ENCODE peak calls at places on chromosomes 3 and 15, in six cellular contexts. N is psoas muscle, B is heart left ventricle, M is DND-41, Q is fibroblast of lung, R is cardiac muscle cell. S is an unnamed sample.
A peak's percentile ranks its signal among the peaks of the same experiment; 100 is the strongest.

GRCh38 chr3:52339612-52340011 is 23.5 kb downstream of the DNAH1 start:
- DNase-seq in R (peak; percentile 77), Q (peak; percentile 91), N (no peak), M (peak; percentile 57), B (peak; percentile 35), S (no peak)

GRCh38 chr3:186427627-186428026 is 65.6 kb upstream of the DGKG start:
- DNase-seq in Q (peak; percentile 47), R (peak; percentile 82), M (no peak), N (no peak), B (peak; percentile 58), S (no peak)

GRCh38 chr3:52614689-52615088 is 71.0 kb downstream of the PBRM1 start:
- DNase-seq in Q (peak; percentile 24), M (no peak), N (no peak), R (no peak), B (no peak), S (no peak)

GRCh38 chr15:90839187-90840071 is 29.0 kb upstream of the FURIN start:
- DNase-seq in B (no peak), M (no peak), Q (no peak), N (no peak), R (no peak), S (no peak)

GRCh38 chr15:66287461-66288055 is 5.8 kb upstream of the DIS3L start:
- DNase-seq in N (no peak), R (peak; percentile 26), B (no peak), M (no peak), Q (peak; percentile 50), S (no peak)

GRCh38 chr3:7913283-7913682 is 588.3 kb upstream of the LMCD1 start:
- DNase-seq in Q (no peak), M (no peak), R (no peak), B (no peak), N (no peak), S (no peak)

GRCh38 chr3:9916734-9917680 is at the start of gene IL17RC:
- DNase-seq in R (peak; percentile 85), M (peak; percentile 63), N (peak; percentile 88), B (peak; percentile 89), Q (peak; percentile 82), S (peak; percentile 90)

GRCh38 chr15:89335289-89336041 is 841 bp upstream of the POLG start:
- DNase-seq in M (peak; percentile 89), Q (no peak), R (peak; percentile 40), N (no peak), B (no peak), S (no peak)

GRCh38 chr3:21094686-21095085 is 656.3 kb downstream of the ZNF385D start:
- DNase-seq in B (no peak), Q (no peak), R (no peak), M (no peak), N (no peak), S (no peak)

GRCh38 chr3:197302696-197303341 is 4.4 kb upstream of the DLG1 start:
- DNase-seq in Q (no peak), N (no peak), B (no peak), R (no peak), M (no peak), S (no peak)

GRCh38 chr3:175591375-175591774 is 732.2 kb downstream of the NAALADL2 start:
- DNase-seq in M (no peak), N (no peak), R (no peak), B (no peak), Q (no peak), S (no peak)

GRCh38 chr3:140011086-140011485 is 76.1 kb downstream of the CLSTN2 start:
- DNase-seq in M (no peak), Q (no peak), R (no peak), N (no peak), B (no peak), S (no peak)

GRCh38 chr15:35540885-35541284 is 5.1 kb downstream of the DPH6 start:
- DNase-seq in N (no peak), Q (peak; percentile 76), B (no peak), R (no peak), M (no peak), S (no peak)

GRCh38 chr3:113829576-113830354 is 8.8 kb upstream of the GRAMD1C start:
- DNase-seq in B (no peak), M (no peak), R (no peak), N (no peak), Q (peak; percentile 75), S (no peak)

GRCh38 chr15:65791335-65792129 is 561 bp downstream of the DENND4A start:
- DNase-seq in N (peak; percentile 71), R (peak; percentile 76), M (peak; percentile 58), Q (peak; percentile 24), B (peak; percentile 65), S (peak; percentile 74)

GRCh38 chr15:70302360-70302759 is 204.6 kb upstream of the TLE3 start:
- DNase-seq in N (no peak), M (no peak), Q (no peak), B (no peak), R (no peak), S (no peak)

GRCh38 chr3:44568561-44568960 is 13.6 kb downstream of the ZKSCAN7 start:
- DNase-seq in B (no peak), Q (peak; percentile 17), R (no peak), N (no peak), M (no peak), S (no peak)

GRCh38 chr15:83305696-83306291 is 21.3 kb upstream of the BNC1 start:
- DNase-seq in N (no peak), B (no peak), R (peak; percentile 23), Q (no peak), M (no peak), S (no peak)

GRCh38 chr15:60905587-60905986 is 323.5 kb downstream of the RORA start:
- DNase-seq in M (no peak), R (no peak), N (no peak), Q (no peak), B (no peak), S (no peak)

GRCh38 chr15:44414001-44414400 is 13.4 kb upstream of the CTDSPL2 start:
- DNase-seq in N (no peak), B (no peak), Q (no peak), R (no peak), M (no peak), S (no peak)

GRCh38 chr3:99505646-99506269 is 132.6 kb upstream of the COL8A1 start:
- DNase-seq in R (no peak), M (no peak), Q (peak; percentile 82), B (peak; percentile 25), N (peak; percentile 33), S (peak; percentile 15)

DNA sequence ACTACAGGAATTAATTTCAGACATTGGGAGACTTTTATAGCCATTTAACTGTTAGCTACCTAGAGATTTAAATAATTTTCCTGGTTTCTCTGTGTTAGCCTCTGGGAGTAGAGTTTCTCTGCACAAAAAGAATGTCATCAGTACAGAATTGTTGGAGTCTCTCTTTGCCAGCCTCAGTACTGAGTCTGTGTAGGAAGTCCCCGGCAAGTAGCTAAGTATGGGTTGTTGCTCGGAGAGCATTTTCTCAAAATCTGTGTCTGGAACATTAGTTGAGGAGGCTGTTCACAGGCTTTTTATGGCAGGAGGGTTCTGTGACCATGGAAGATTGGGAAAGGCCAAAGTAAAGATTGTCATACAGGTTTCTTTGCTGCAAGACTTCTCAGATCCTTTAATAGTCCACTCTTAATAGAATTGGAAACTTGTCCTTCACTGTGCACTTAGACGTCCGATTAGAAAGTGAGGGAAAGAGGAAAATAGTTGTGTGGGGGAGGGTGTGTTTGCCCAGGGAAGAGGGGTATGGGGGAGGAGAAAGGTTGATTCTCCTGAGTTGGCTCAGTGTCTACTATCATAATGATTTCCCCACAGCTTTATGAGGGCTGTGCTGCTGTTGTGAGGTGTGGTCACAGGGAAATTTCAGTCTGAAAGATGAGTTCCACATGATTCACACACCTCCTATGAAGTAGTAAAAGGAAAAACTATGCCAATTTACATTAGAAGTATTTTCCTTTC is 207.1 kb downstream of the PTPRG start:
- DNase-seq in N (no peak), B (no peak), Q (no peak), R (no peak), M (no peak), S (no peak)
- H3K27ac ChIP-seq in N (no peak overlapping the region), B (no peak overlapping the region), Q (no peak overlapping the region), R (no peak overlapping the region), M (no peak overlapping the region), S (no peak overlapping the region)

GRCh38 chr15:73711526-73711925 is 27.3 kb downstream of the CD276 start:
- DNase-seq in R (no peak), M (no peak), N (no peak), B (no peak), Q (no peak), S (no peak)

GRCh38 chr15:73710321-73710720 is 26.1 kb downstream of the CD276 start:
- DNase-seq in R (no peak), N (no peak), Q (no peak), M (no peak), B (no peak), S (no peak)

GRCh38 chr15:73709671-73710070 is 25.5 kb downstream of the CD276 start:
- DNase-seq in N (no peak), M (no peak), R (no peak), Q (no peak), B (no peak), S (no peak)

GRCh38 chr15:73714695-73715301 is 30.6 kb downstream of the CD276 start:
- DNase-seq in R (no peak), M (no peak), N (no peak), Q (no peak), B (no peak), S (no peak)

DNA sequence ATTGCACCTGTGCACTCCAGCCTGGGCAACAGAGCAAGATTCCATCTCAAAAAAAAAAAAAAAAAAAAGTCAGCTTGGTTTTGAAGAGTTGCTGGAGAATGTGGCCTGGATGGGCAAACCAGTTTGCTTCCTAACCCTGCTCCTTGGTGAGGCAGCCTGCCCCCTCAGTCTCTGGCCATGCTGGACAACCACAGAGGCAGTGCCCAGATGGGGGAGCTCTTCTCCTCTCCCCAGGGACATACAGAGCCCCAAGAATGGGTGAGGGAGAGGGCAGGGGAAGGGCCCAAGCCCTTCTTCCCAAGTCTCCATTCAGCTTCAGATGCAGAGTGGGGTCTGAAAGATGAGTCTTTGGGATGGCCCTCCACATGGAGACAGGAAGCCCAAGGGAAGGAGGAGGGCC is 27.9 kb downstream of the CD276 start:
- DNase-seq in M (no peak), B (no peak), N (no peak), R (no peak), Q (no peak), S (no peak)
- TF ChIP-seq CTCF in M (no peak), B (no peak), N (no peak), R (peak; percentile 6), Q (no peak), S (no peak)

GRCh38 chr3:110620118-110620517 is 451.5 kb upstream of the NECTIN3 start:
- DNase-seq in R (no peak), M (no peak), Q (no peak), N (no peak), B (no peak), S (no peak)
- H3K27ac ChIP-seq in R (no peak overlapping the region), M (no peak overlapping the region), Q (no peak overlapping the region), N (no peak overlapping the region), B (no peak overlapping the region), S (no peak overlapping the region)

GRCh38 chr3:24072193-24072592 is 127.1 kb downstream of the NR1D2 start:
- DNase-seq in R (no peak), Q (no peak), N (no peak), B (no peak), M (no peak), S (no peak)

GRCh38 chr3:24067483-24067882 is 122.4 kb downstream of the NR1D2 start:
- DNase-seq in Q (peak; percentile 46), B (no peak), N (no peak), R (no peak), M (no peak), S (no peak)

DNA sequence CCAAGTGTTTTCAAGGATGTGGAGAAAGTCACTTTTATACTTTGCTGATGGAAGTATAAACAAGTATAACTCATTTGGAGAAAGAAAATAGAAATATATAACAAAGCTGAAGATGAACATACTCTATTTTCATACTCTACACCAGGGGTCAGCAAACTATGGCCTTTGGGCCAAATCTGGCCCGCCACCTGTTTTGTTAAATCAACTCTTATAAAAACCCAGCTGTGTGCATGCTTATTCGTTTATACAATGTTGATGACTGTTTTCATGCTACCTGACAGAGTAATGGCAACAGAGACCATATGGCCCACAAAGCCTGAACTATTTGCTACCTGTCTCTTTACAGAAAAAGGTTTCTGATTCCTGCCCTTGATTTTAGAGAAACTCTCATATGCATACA is 124.0 kb downstream of the NR1D2 start:
- DNase-seq in Q (peak; percentile 24), M (no peak), N (no peak), R (no peak), B (no peak), S (no peak)
- TF ChIP-seq CTCF in Q (no peak), M (no peak), N (peak; percentile 58), R (peak; percentile 25), B (peak; percentile 26), S (peak; percentile 28)

S was measured in gastrocnemius medialis.